ENCODE peak calls at places on chromosomes 2 and 18, in ten cellular contexts. One of them, this sample, is unnamed.

GRCh38 chr18:2963048-2963447 is 49.9 kb downstream of the LPIN2 start:
- DNase-seq in MCF 10A: no peak
- DNase-seq in DMS 273 treated with DMSO at 0.1 percent for 48 hours: no peak
- DNase-seq in suprapubic skin: no peak
- DNase-seq in H4: no peak
- DNase-seq in T-helper 1 cell: peak; percentile 30
- DNase-seq in neuronal stem cell: no peak
- DNase-seq in activated CD4-positive, alpha-beta T cell treated with anti-CD3 and anti-CD28 coated beads, Interleukin-2, amount 50 U/mL, for 48 hours: no peak
- DNase-seq in SHP77: no peak
- DNase-seq in bronchial epithelial cell: no peak
- DNase-seq in this sample: no peak

GRCh38 chr2:173028671-173029070 is 47.0 kb upstream of the MAP3K20 start:
- DNase-seq in T-helper 1 cell: no peak
- DNase-seq in H4: no peak
- DNase-seq in MCF 10A: no peak
- DNase-seq in suprapubic skin: no peak
- DNase-seq in neuronal stem cell: no peak
- DNase-seq in bronchial epithelial cell: no peak
- DNase-seq in DMS 273 treated with DMSO at 0.1 percent for 48 hours: no peak
- DNase-seq in SHP77: no peak
- DNase-seq in activated CD4-positive, alpha-beta T cell treated with anti-CD3 and anti-CD28 coated beads, Interleukin-2, amount 50 U/mL, for 48 hours: no peak
- DNase-seq in this sample: no peak

GRCh38 chr2:25073025-25073424 is 31.1 kb downstream of the EFR3B start:
- DNase-seq in H4: no peak
- DNase-seq in DMS 273 treated with DMSO at 0.1 percent for 48 hours: no peak
- DNase-seq in neuronal stem cell: no peak
- DNase-seq in bronchial epithelial cell: no peak
- DNase-seq in MCF 10A: no peak
- DNase-seq in SHP77: no peak
- DNase-seq in T-helper 1 cell: no peak
- DNase-seq in activated CD4-positive, alpha-beta T cell treated with anti-CD3 and anti-CD28 coated beads, Interleukin-2, amount 50 U/mL, for 48 hours: no peak
- DNase-seq in suprapubic skin: no peak
- DNase-seq in this sample: no peak

GRCh38 chr18:13658444-13659204 is 67.7 kb downstream of the FAM210A start:
- DNase-seq in activated CD4-positive, alpha-beta T cell treated with anti-CD3 and anti-CD28 coated beads, Interleukin-2, amount 50 U/mL, for 48 hours: no peak
- DNase-seq in MCF 10A: no peak
- DNase-seq in SHP77: no peak
- DNase-seq in T-helper 1 cell: no peak
- DNase-seq in DMS 273 treated with DMSO at 0.1 percent for 48 hours: no peak
- DNase-seq in bronchial epithelial cell: no peak
- DNase-seq in neuronal stem cell: no peak
- DNase-seq in suprapubic skin: no peak
- DNase-seq in H4: no peak
- DNase-seq in this sample: no peak

GRCh38 chr2:46239847-46240181 is 57.4 kb upstream of the EPAS1 start:
- DNase-seq in T-helper 1 cell: peak; percentile 30
- DNase-seq in MCF 10A: no peak
- DNase-seq in DMS 273 treated with DMSO at 0.1 percent for 48 hours: no peak
- DNase-seq in bronchial epithelial cell: no peak
- DNase-seq in activated CD4-positive, alpha-beta T cell treated with anti-CD3 and anti-CD28 coated beads, Interleukin-2, amount 50 U/mL, for 48 hours: peak; percentile 65
- DNase-seq in suprapubic skin: no peak
- DNase-seq in H4: no peak
- DNase-seq in SHP77: no peak
- DNase-seq in neuronal stem cell: no peak
- DNase-seq in this sample: no peak

GRCh38 chr18:51070545-51070944 is 40.5 kb downstream of the SMAD4 start:
- DNase-seq in T-helper 1 cell: no peak
- DNase-seq in neuronal stem cell: no peak
- DNase-seq in H4: peak; percentile 4
- DNase-seq in MCF 10A: peak; percentile 76
- DNase-seq in DMS 273 treated with DMSO at 0.1 percent for 48 hours: no peak
- DNase-seq in activated CD4-positive, alpha-beta T cell treated with anti-CD3 and anti-CD28 coated beads, Interleukin-2, amount 50 U/mL, for 48 hours: no peak
- DNase-seq in suprapubic skin: no peak
- DNase-seq in bronchial epithelial cell: peak; percentile 64
- DNase-seq in SHP77: no peak
- DNase-seq in this sample: no peak

GRCh38 chr2:203822240-203822639 is 45.3 kb upstream of the CTLA4 start:
- DNase-seq in activated CD4-positive, alpha-beta T cell treated with anti-CD3 and anti-CD28 coated beads, Interleukin-2, amount 50 U/mL, for 48 hours: no peak
- DNase-seq in MCF 10A: no peak
- DNase-seq in suprapubic skin: no peak
- DNase-seq in neuronal stem cell: no peak
- DNase-seq in SHP77: no peak
- DNase-seq in bronchial epithelial cell: no peak
- DNase-seq in H4: no peak
- DNase-seq in DMS 273 treated with DMSO at 0.1 percent for 48 hours: no peak
- DNase-seq in T-helper 1 cell: no peak
- DNase-seq in this sample: no peak

GRCh38 chr2:3288455-3289163 is 89.0 kb downstream of the EIPR1 start:
- DNase-seq in activated CD4-positive, alpha-beta T cell treated with anti-CD3 and anti-CD28 coated beads, Interleukin-2, amount 50 U/mL, for 48 hours: no peak
- DNase-seq in DMS 273 treated with DMSO at 0.1 percent for 48 hours: no peak
- DNase-seq in neuronal stem cell: no peak
- DNase-seq in bronchial epithelial cell: no peak
- DNase-seq in H4: no peak
- DNase-seq in SHP77: peak; percentile 24
- DNase-seq in MCF 10A: no peak
- DNase-seq in suprapubic skin: peak; percentile 39
- DNase-seq in T-helper 1 cell: no peak
- DNase-seq in this sample: no peak

GRCh38 chr2:54763636-54764291 is 40.3 kb downstream of the EML6 start:
- DNase-seq in bronchial epithelial cell: no peak
- DNase-seq in suprapubic skin: no peak
- DNase-seq in neuronal stem cell: no peak
- DNase-seq in T-helper 1 cell: no peak
- DNase-seq in MCF 10A: peak; percentile 47
- DNase-seq in DMS 273 treated with DMSO at 0.1 percent for 48 hours: no peak
- DNase-seq in activated CD4-positive, alpha-beta T cell treated with anti-CD3 and anti-CD28 coated beads, Interleukin-2, amount 50 U/mL, for 48 hours: peak; percentile 25
- DNase-seq in SHP77: peak; percentile 17
- DNase-seq in H4: no peak
- DNase-seq in this sample: no peak

GRCh38 chr2:84435331-84436081 is 23.6 kb downstream of the SUCLG1 start:
- DNase-seq in bronchial epithelial cell: no peak
- DNase-seq in T-helper 1 cell: no peak
- DNase-seq in DMS 273 treated with DMSO at 0.1 percent for 48 hours: no peak
- DNase-seq in suprapubic skin: no peak
- DNase-seq in neuronal stem cell: no peak
- DNase-seq in SHP77: no peak
- DNase-seq in H4: no peak
- DNase-seq in activated CD4-positive, alpha-beta T cell treated with anti-CD3 and anti-CD28 coated beads, Interleukin-2, amount 50 U/mL, for 48 hours: no peak
- DNase-seq in MCF 10A: no peak
- DNase-seq in this sample: no peak

This sample was measured in neural crest cell.